ENCODE peak calls at places on chromosomes 4 and X, in six cellular contexts. O, V, W, G, E and L are unnamed samples.
A peak's percentile ranks its signal among the peaks of the same experiment; 100 is the strongest.

GRCh38 chrX:1006156-1006730 is 206.2 kb downstream of the CRLF2 start:
- ATAC-seq in O (no peak), V (no peak), W (no peak), G (no peak), E (no peak), L (no peak)

GRCh38 chr4:164935363-164935762 is 42.1 kb downstream of the TRIM61 start:
- ATAC-seq in O (no peak), V (no peak), W (no peak), G (peak; percentile 83), E (no peak), L (no peak)

GRCh38 chr4:40197879-40198689 is 1.3 kb downstream of the RHOH start:
- ATAC-seq in O (no peak), V (no peak), W (no peak), G (peak; percentile 13), E (no peak), L (no peak)

GRCh38 chr4:169147217-169147616 is 123.5 kb downstream of the SH3RF1 start:
- ATAC-seq in O (no peak), V (no peak), W (peak; percentile 10), G (no peak), E (no peak), L (no peak)

GRCh38 chr4:166017804-166018203 is 144.8 kb downstream of the TLL1 start:
- ATAC-seq in O (no peak), V (no peak), W (no peak), G (no peak), E (no peak), L (no peak)

GRCh38 chr4:145815626-145816025 is 123.0 kb downstream of the ZNF827 start:
- ATAC-seq in O (no peak), V (no peak), W (no peak), G (no peak), E (no peak), L (no peak)

GRCh38 chr4:26361287-26361686 is 40.5 kb downstream of the RBPJ start:
- ATAC-seq in O (no peak), V (no peak), W (peak; percentile 34), G (no peak), E (no peak), L (no peak)

GRCh38 chrX:50756276-50756675 is 57.7 kb downstream of the SHROOM4 start:
- ATAC-seq in O (no peak), V (no peak), W (no peak), G (no peak), E (no peak), L (no peak)

GRCh38 chrX:20693071-20693470 is 426.4 kb upstream of the RPS6KA3 start:
- ATAC-seq in O (no peak), V (no peak), W (no peak), G (no peak), E (no peak), L (no peak)

GRCh38 chr4:170234800-170235199 is 145.0 kb upstream of the AADAT start:
- ATAC-seq in O (no peak), V (no peak), W (no peak), G (peak; percentile 81), E (no peak), L (no peak)

GRCh38 chrX:3584415-3584996 is 128.9 kb downstream of the PRKX start:
- ATAC-seq in O (no peak), V (no peak), W (no peak), G (no peak), E (no peak), L (no peak)

GRCh38 chr4:176270669-176271068 is 1.6 kb upstream of the ASB5 start:
- ATAC-seq in O (no peak), V (no peak), W (peak; percentile 35), G (peak; percentile 18), E (peak; percentile 86), L (peak; percentile 68)

DNA sequence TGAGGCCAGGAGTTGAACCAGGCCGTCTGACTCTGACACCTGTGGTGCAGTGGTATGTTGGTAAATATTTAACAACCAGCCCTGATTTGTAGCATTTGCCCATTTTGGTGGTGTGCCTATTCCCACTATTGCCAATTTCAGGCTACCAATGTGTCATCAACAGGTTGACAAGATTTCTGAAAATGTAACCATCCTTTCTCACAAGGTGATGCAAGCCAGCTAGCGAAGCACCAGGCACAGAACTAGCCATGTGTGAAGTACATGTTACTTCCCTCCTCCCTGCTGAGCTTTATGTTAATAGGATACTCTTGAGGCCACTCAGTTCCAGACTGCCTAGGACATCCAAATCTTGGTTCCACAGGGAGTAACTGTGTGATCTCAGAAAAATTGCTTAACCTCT is 7.2 kb upstream of the MAMLD1 start:
- ATAC-seq in O (no peak), V (no peak), W (no peak), G (no peak), E (no peak), L (no peak)
- H3K27me3 ChIP-seq in O (no peaks in the 10 kb centered on the region), V (peaks cover under 1% of the 10 kb centered on the region), W (peaks cover 12% of the 10 kb centered on the region), G (no peaks in the 10 kb centered on the region), E (no peaks in the 10 kb centered on the region), L (no peaks in the 10 kb centered on the region)

GRCh38 chrX:132491191-132491590 is 2.4 kb upstream of the MBNL3 start:
- ATAC-seq in O (peak; percentile 26), V (no peak), W (peak; percentile 25), G (peak; percentile 68), E (peak; percentile 39), L (peak; percentile 37)

GRCh38 chrX:132489256-132490085 is 633 bp upstream of the MBNL3 start:
- ATAC-seq in O (peak; percentile 86), V (peak; percentile 96), W (peak; percentile 95), G (peak; percentile 79), E (peak; percentile 84), L (peak; percentile 85)

GRCh38 chrX:132490086-132490419 is 1.2 kb upstream of the MBNL3 start:
- ATAC-seq in O (no peak), V (no peak), W (no peak), G (peak; percentile 8), E (no peak), L (no peak)

GRCh38 chrX:132488819-132489255 is at the start of gene MBNL3:
- ATAC-seq in O (peak; percentile 76), V (peak; percentile 64), W (peak; percentile 69), G (peak; percentile 65), E (peak; percentile 77), L (peak; percentile 27)

GRCh38 chrX:132488092-132488749 is 617 bp downstream of the MBNL3 start:
- ATAC-seq in O (no peak), V (no peak), W (peak; percentile 42), G (peak; percentile 46), E (peak; percentile 41), L (no peak)
- H3K4me1 ChIP-seq in O (no peaks in the 10 kb centered on the region), V (peaks cover 3% of the 10 kb centered on the region), W (no peaks in the 10 kb centered on the region), G (no peaks in the 10 kb centered on the region), E (no peaks in the 10 kb centered on the region), L (no peaks in the 10 kb centered on the region)

GRCh38 chr4:54110019-54110416 is 10.1 kb downstream of the GSX2 start:
- ATAC-seq in O (no peak), V (no peak), W (no peak), G (no peak), E (no peak), L (no peak)
- H3K27me3 ChIP-seq in O (no peaks in the 10 kb centered on the region), V (peaks cover 27% of the 10 kb centered on the region), W (peaks cover 92% of the 10 kb centered on the region), G (peaks cover 6% of the 10 kb centered on the region), E (peaks cover 19% of the 10 kb centered on the region), L (peaks cover 91% of the 10 kb centered on the region)

GRCh38 chr4:53453385-53453784 is 75.9 kb downstream of the FIP1L1 start:
- ATAC-seq in O (no peak), V (no peak), W (no peak), G (no peak), E (peak; percentile 61), L (no peak)
- H3K4me1 ChIP-seq in O (peaks cover 3% of the 10 kb centered on the region), V (no peaks in the 10 kb centered on the region), W (no peaks in the 10 kb centered on the region), G (no peaks in the 10 kb centered on the region), E (peaks cover 4% of the 10 kb centered on the region), L (no peaks in the 10 kb centered on the region)

GRCh38 chr4:147731611-147732515 is at the start of gene ARHGAP10:
- ATAC-seq in O (peak; percentile 85), V (peak; percentile 71), W (peak; percentile 88), G (peak; percentile 71), E (peak; percentile 75), L (peak; percentile 90)

GRCh38 chr4:147732516-147733193 is 767 bp downstream of the ARHGAP10 start:
- ATAC-seq in O (peak; percentile 78), V (peak; percentile 76), W (peak; percentile 72), G (peak; percentile 50), E (peak; percentile 70), L (peak; percentile 40)

GRCh38 chr4:147735413-147736301 is 3.8 kb downstream of the ARHGAP10 start:
- ATAC-seq in O (no peak), V (no peak), W (no peak), G (peak; percentile 26), E (no peak), L (no peak)

GRCh38 chr4:147734496-147734895 is 2.6 kb downstream of the ARHGAP10 start:
- ATAC-seq in O (no peak), V (no peak), W (no peak), G (peak; percentile 31), E (no peak), L (no peak)

DNA sequence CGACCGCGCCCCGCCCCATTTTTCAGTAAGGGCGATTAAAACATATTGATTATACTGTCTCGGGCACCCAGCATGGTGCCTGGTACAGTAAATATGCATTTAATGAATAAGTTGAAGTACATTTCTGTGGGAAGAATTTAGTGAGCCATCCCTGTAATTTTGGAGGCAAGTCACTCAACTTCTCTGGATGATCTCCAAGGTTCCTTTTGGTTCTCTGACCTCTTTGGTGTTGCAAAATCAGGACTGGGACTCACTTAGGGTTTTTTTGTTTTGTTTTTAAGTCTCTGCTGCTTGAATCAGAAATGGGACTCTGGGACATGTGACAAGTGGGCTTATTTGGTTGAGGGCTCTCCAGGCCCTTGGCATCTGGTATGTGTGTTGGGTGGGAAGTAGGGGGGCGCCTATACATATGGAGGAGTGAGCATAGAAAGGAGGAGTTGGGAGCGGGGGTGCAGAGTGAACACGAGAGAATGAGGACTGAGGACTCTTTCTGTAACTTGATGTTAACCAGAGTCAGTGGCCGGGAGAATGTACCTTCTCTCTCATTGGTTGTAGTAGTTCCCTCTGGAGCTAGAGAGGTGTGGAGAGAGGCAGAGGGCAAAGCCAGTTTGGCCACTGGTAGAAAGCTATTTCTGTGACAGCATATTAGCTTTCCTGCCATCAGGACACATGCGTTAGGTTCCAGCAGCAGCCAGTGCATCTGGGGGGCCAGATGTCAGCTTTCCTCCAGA is 1.9 kb downstream of the ARHGAP10 start:
- ATAC-seq in O (peak; percentile 30), V (no peak), W (no peak), G (peak; percentile 3), E (peak; percentile 76), L (no peak)
- H3K27me3 ChIP-seq in O (no peaks in the 10 kb centered on the region), V (no peaks in the 10 kb centered on the region), W (peaks cover 9% of the 10 kb centered on the region), G (no peaks in the 10 kb centered on the region), E (no peaks in the 10 kb centered on the region), L (no peaks in the 10 kb centered on the region)

GRCh38 chr4:108889696-108890475 is 127.0 kb upstream of the ETNPPL start:
- ATAC-seq in O (no peak), V (no peak), W (no peak), G (no peak), E (no peak), L (no peak)
- H3K4me1 ChIP-seq in O (no peaks in the 10 kb centered on the region), V (no peaks in the 10 kb centered on the region), W (no peaks in the 10 kb centered on the region), G (no peaks in the 10 kb centered on the region), E (no peaks in the 10 kb centered on the region), L (no peaks in the 10 kb centered on the region)